ENCODE peak calls at places on chromosomes 6 and 20, in nine cellular contexts. B is left ventricle myocardium inferior; I is tibial nerve; W is heart right ventricle; O is MM.1S; Z is IMR-90; T is Peyer's patch; X is Panc1; E is CD8-positive, alpha-beta T cell. S is an unnamed sample. For H3K4me1, the result is how much of the 10 kb centered on the place peaks cover.

GRCh38 chr6:71012871-71013456 is 56.1 kb upstream of the B3GAT2 start:
- DNase-seq in B (no peak), I (peak), W (no peak), O (peak), Z (peak), T (no peak), X (peak), E (no peak), S (no peak)

GRCh38 chr6:44349904-44350649 is 7.6 kb downstream of the SPATS1 start:
- DNase-seq in B (no peak), I (no peak), W (no peak), O (no peak), Z (no peak), T (no peak), X (no peak), E (no peak), S (no peak)

GRCh38 chr6:45327956-45328522 is at the start of gene RUNX2:
- DNase-seq in B (no peak), I (no peak), W (no peak), O (no peak), Z (peak), T (no peak), X (no peak), E (peak), S (no peak)

GRCh38 chr6:117205876-117206275 is 59.5 kb upstream of the VGLL2 start:
- DNase-seq in B (no peak), I (no peak), W (no peak), O (no peak), Z (no peak), T (no peak), X (no peak), E (no peak), S (no peak)

GRCh38 chr6:41071501-41071922 is 644 bp downstream of the OARD1 start:
- DNase-seq in B (no peak), I (no peak), W (peak), O (peak), Z (peak), T (peak), X (no peak), E (no peak), S (peak)

GRCh38 chr6:166046232-166046631 is 121.4 kb downstream of the TBXT start:
- DNase-seq in B (no peak), I (no peak), W (no peak), O (no peak), Z (peak), T (no peak), X (no peak), E (no peak), S (no peak)

GRCh38 chr6:36977470-36977941 is 8.5 kb downstream of the MTCH1 start:
- DNase-seq in B (no peak), I (no peak), W (no peak), O (no peak), Z (no peak), T (no peak), X (no peak), E (no peak), S (peak)

GRCh38 chr6:170253226-170253909 is 37.5 kb downstream of the DLL1 start:
- DNase-seq in B (no peak), I (no peak), W (no peak), O (no peak), Z (no peak), T (no peak), X (no peak), E (no peak), S (no peak)

GRCh38 chr6:24666097-24666615 is 543 bp downstream of the TDP2 start:
- DNase-seq in B (peak), I (no peak), W (peak), O (peak), Z (peak), T (peak), X (no peak), E (peak), S (peak)

GRCh38 chr20:44070139-44070900 is 116.7 kb downstream of the JPH2 start:
- DNase-seq in B (no peak), I (no peak), W (no peak), O (peak), Z (no peak), T (peak), X (no peak), E (peak), S (no peak)

GRCh38 chr6:144131248-144131709 is 19.0 kb upstream of the STX11 start:
- DNase-seq in B (no peak), I (no peak), W (no peak), O (no peak), Z (peak), T (no peak), X (peak), E (no peak), S (no peak)

GRCh38 chr20:38447931-38448675 is 13.0 kb upstream of the SNHG17 start:
- DNase-seq in B (no peak), I (no peak), W (no peak), O (no peak), Z (no peak), T (peak), X (no peak), E (no peak), S (peak)

GRCh38 chr6:127459231-127459641 is at the start of gene KIAA0408:
- DNase-seq in B (peak), I (peak), W (peak), O (no peak), Z (peak), T (no peak), X (no peak), E (no peak), S (no peak)

DNA sequence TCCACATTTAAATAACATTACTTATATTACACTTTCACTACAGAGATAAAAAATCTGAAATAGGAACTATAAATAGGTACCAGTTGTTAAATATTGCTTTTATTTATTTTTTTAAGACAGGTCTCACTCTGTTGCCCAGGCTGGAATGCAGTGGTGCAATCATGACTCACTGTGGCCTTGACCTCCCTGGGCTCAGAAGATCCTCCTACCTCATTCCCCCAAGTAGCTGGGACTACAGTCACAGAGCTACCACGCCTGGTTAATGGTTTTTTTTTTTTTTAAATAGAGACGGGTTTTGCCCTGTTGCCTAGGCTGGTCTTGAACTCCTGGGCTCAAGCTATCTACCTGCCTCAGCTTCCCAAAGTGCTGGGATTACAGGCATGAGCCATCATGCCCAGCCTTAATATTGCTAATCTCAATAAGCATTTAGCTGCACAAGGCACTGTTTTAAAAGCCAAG is 17.3 kb downstream of the EEF1E1 start:
- DNase-seq in B (no peak), I (peak), W (no peak), O (no peak), Z (peak), T (no peak), X (no peak), E (no peak), S (no peak)
- H3K4me1 ChIP-seq in B (under half), I (under half), W (under half), O (under half), Z (under half), T (under half), X (half or more), E (under half), S (under half)

GRCh38 chr6:118318648-118319047 is 229.4 kb upstream of the PLN start:
- DNase-seq in B (no peak), I (no peak), W (no peak), O (no peak), Z (no peak), T (no peak), X (no peak), E (no peak), S (no peak)

GRCh38 chr6:118317581-118318563 is 230.2 kb upstream of the PLN start:
- DNase-seq in B (no peak), I (peak), W (no peak), O (no peak), Z (peak), T (no peak), X (no peak), E (no peak), S (no peak)

GRCh38 chr6:118320652-118321051 is 227.4 kb upstream of the PLN start:
- DNase-seq in B (no peak), I (peak), W (no peak), O (no peak), Z (peak), T (no peak), X (no peak), E (no peak), S (no peak)

GRCh38 chr6:118316796-118317384 is 231.2 kb upstream of the PLN start:
- DNase-seq in B (no peak), I (peak), W (no peak), O (peak), Z (no peak), T (no peak), X (no peak), E (no peak), S (no peak)

GRCh38 chr6:118319890-118320289 is 228.2 kb upstream of the PLN start:
- DNase-seq in B (no peak), I (no peak), W (no peak), O (no peak), Z (no peak), T (no peak), X (no peak), E (no peak), S (no peak)
- TF ChIP-seq CTCF in B (no peak), I (no peak), W (no peak), O (no peak), Z (no peak), T (no peak), X (no peak), E (no peak), S (no peak)

DNA sequence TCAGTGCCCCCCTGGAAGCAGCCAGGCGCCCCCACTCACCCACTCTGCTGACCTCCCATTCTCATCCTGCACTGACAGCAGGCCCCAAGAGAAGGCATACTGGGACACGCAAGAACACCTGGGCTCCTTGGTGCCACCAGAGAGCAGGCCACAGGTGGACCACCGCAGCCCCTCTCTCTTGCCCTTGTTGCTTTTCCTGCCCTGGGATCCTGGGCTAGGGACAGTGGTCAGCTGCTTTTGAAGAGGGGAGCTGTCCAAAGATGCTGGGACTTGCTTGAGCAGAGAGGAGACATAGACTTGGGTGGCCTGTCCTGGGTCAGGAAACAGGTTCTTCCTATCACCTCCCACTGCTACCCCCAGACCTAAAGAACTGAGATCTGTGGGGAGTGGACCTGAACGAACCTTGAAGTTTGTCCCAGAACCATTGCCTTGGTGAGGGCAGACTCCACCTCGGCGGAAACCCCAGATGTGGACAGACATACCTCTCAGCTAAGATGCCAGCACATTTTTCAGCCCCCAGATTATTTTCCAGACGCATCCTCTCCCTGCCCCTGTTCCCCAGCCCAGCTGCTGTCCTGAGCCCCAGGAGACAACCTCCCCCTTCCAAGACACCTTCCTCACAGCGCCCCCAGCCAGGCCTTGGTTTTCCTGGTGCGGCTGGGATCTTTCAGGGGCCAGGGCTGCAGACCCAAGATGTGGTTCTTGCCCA is 1.1 kb downstream of the GLP1R start:
- DNase-seq in B (no peak), I (no peak), W (no peak), O (no peak), Z (no peak), T (no peak), X (no peak), E (no peak), S (peak)
- H3K4me3 ChIP-seq in B (peak), I (no peak), W (no peak), O (no peak), Z (no peak), T (no peak), X (no peak), E (no peak), S (no peak)

GRCh38 chr6:27889628-27890315 is 22.4 kb downstream of the OR2B2 start:
- DNase-seq in B (no peak), I (no peak), W (no peak), O (peak), Z (no peak), T (no peak), X (no peak), E (no peak), S (no peak)
- H3K4me1 ChIP-seq in B (under half), I (under half), W (under half), O (under half), Z (under half), T (under half), X (under half), E (under half), S (half or more)

GRCh38 chr20:34181484-34181883 is 59.7 kb upstream of the ASIP start:
- DNase-seq in B (no peak), I (no peak), W (no peak), O (no peak), Z (no peak), T (no peak), X (no peak), E (no peak), S (no peak)
- TF ChIP-seq CTCF in B (no peak), I (no peak), W (no peak), O (no peak), Z (no peak), T (no peak), X (no peak), E (no peak), S (no peak)

DNA sequence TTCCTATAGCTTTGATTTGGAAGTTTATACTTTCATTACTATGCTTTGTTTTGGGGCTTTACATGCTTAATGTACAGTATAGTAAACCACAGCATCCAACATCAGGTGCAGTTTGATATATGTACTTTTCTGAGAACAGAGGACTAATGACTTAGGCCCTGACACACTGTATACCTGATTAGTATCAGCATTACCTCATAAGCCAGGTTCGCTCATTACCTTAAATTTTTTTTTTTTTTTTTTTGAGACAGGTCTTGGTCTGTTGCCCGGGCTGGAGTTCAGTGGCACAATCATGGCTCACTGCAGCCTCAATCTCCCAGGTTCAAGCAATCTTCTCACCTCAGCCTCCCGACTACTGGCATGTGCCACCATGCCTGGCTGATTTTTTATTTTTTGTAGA is 28.4 kb downstream of the CD109 start:
- DNase-seq in B (no peak), I (no peak), W (no peak), O (no peak), Z (no peak), T (no peak), X (no peak), E (no peak), S (no peak)
- H3K4me3 ChIP-seq in B (no peak), I (no peak), W (no peak), O (no peak), Z (no peak), T (no peak), X (no peak), E (no peak), S (no peak)

GRCh38 chr6:26022737-26023136 is 60.1 kb downstream of the TRIM38 start:
- DNase-seq in B (no peak), I (no peak), W (no peak), O (no peak), Z (no peak), T (no peak), X (no peak), E (no peak), S (no peak)
- H3K4me1 ChIP-seq in B (half or more), I (under half), W (under half), O (under half), Z (under half), T (under half), X (under half), E (under half), S (under half)

S was measured in spleen.